ENCODE peak calls at places on chromosomes 12 and 14, in five cellular contexts. E, X, K, Q and W are unnamed samples.

GRCh38 chr14:55454264-55455151 is 14.1 kb upstream of the TBPL2 start:
- DNase-seq in K (no peak), Q (no peak), X (peak), E (no peak), W (no peak)

GRCh38 chr12:132407525-132407924 is 78.1 kb upstream of the GALNT9 start:
- DNase-seq in Q (no peak), X (no peak), E (no peak), K (no peak), W (no peak)

GRCh38 chr12:50751921-50752721 is 11.8 kb upstream of the ATF1 start:
- DNase-seq in E (no peak), K (no peak), X (no peak), Q (no peak), W (no peak)

GRCh38 chr12:130201037-130201436 is 38.8 kb downstream of the FZD10 start:
- DNase-seq in Q (no peak), X (no peak), K (no peak), E (no peak), W (no peak)

GRCh38 chr12:109763201-109763841 is 49.7 kb downstream of the FAM222A start:
- DNase-seq in K (no peak), X (no peak), E (no peak), Q (no peak), W (no peak)

GRCh38 chr14:92886337-92886736 is 36.6 kb upstream of the CHGA start:
- DNase-seq in K (no peak), X (no peak), Q (no peak), E (no peak), W (no peak)

GRCh38 chr12:94980577-94980976 is 22.9 kb downstream of the NDUFA12 start:
- DNase-seq in Q (no peak), X (no peak), K (no peak), E (no peak), W (no peak)

GRCh38 chr12:75977952-75978671 is 53.5 kb downstream of the PHLDA1 start:
- DNase-seq in E (peak), X (peak), K (peak), Q (peak), W (peak)

GRCh38 chr12:93427779-93428564 is 13.8 kb downstream of the UBE2N start:
- DNase-seq in X (peak), E (no peak), Q (no peak), K (no peak), W (no peak)

GRCh38 chr12:111850526-111850925 is 8.5 kb downstream of the MAPKAPK5 start:
- DNase-seq in Q (no peak), E (no peak), K (no peak), X (no peak), W (no peak)

GRCh38 chr12:5498806-5499205 is 66.9 kb downstream of the NTF3 start:
- DNase-seq in Q (no peak), E (no peak), X (no peak), K (no peak), W (no peak)

GRCh38 chr14:106268013-106268727 is 741.8 kb downstream of the TMEM121 start:
- DNase-seq in K (peak), X (no peak), Q (no peak), E (no peak), W (peak)

GRCh38 chr12:98354520-98354919 is 160.9 kb upstream of the TMPO start:
- DNase-seq in X (no peak), K (no peak), E (no peak), Q (no peak), W (no peak)